ENCODE peak calls at places on chromosomes 3 and 15, in nine cellular contexts. One of them, this sample, is unnamed. For H3K36me3, the result is how much of the 10 kb centered on the place peaks cover.

GRCh38 chr15:77507911-77508310 is 87.2 kb downstream of the HMG20A start:
- DNase-seq in transverse colon: no peak
- DNase-seq in IMR-90: peak
- DNase-seq in DND-41: no peak
- DNase-seq in uterus: peak
- DNase-seq in heart left ventricle: peak
- DNase-seq in upper lobe of right lung: no peak
- DNase-seq in adrenal gland: peak
- DNase-seq in psoas muscle: no peak
- DNase-seq in this sample: peak

GRCh38 chr3:12963869-12964712 is 109.1 kb downstream of the IQSEC1 start:
- DNase-seq in transverse colon: no peak
- DNase-seq in uterus: no peak
- DNase-seq in heart left ventricle: no peak
- DNase-seq in adrenal gland: peak
- DNase-seq in upper lobe of right lung: no peak
- DNase-seq in psoas muscle: peak
- DNase-seq in IMR-90: peak
- DNase-seq in DND-41: no peak
- DNase-seq in this sample: no peak

GRCh38 chr3:160735801-160736200 is 20.2 kb upstream of the PPM1L start:
- DNase-seq in uterus: no peak
- DNase-seq in transverse colon: no peak
- DNase-seq in psoas muscle: no peak
- DNase-seq in heart left ventricle: peak
- DNase-seq in DND-41: no peak
- DNase-seq in upper lobe of right lung: no peak
- DNase-seq in IMR-90: no peak
- DNase-seq in adrenal gland: no peak
- DNase-seq in this sample: no peak

GRCh38 chr3:61442696-61443095 is 118.7 kb upstream of the PTPRG start:
- DNase-seq in uterus: no peak
- DNase-seq in IMR-90: no peak
- DNase-seq in upper lobe of right lung: no peak
- DNase-seq in transverse colon: no peak
- DNase-seq in heart left ventricle: no peak
- DNase-seq in adrenal gland: no peak
- DNase-seq in DND-41: no peak
- DNase-seq in psoas muscle: no peak
- DNase-seq in this sample: no peak

GRCh38 chr3:180306691-180307090 is 270.0 kb upstream of the PEX5L start:
- DNase-seq in heart left ventricle: no peak
- DNase-seq in DND-41: no peak
- DNase-seq in psoas muscle: no peak
- DNase-seq in IMR-90: peak
- DNase-seq in upper lobe of right lung: no peak
- DNase-seq in transverse colon: no peak
- DNase-seq in adrenal gland: no peak
- DNase-seq in uterus: no peak
- DNase-seq in this sample: no peak

GRCh38 chr15:56254270-56254669 is 10.6 kb upstream of the RFX7 start:
- DNase-seq in transverse colon: no peak
- DNase-seq in uterus: no peak
- DNase-seq in upper lobe of right lung: no peak
- DNase-seq in psoas muscle: no peak
- DNase-seq in DND-41: no peak
- DNase-seq in IMR-90: no peak
- DNase-seq in heart left ventricle: no peak
- DNase-seq in adrenal gland: no peak
- DNase-seq in this sample: no peak

GRCh38 chr3:5186089-5186853 is 1.2 kb upstream of the EDEM1 start:
- DNase-seq in upper lobe of right lung: no peak
- DNase-seq in adrenal gland: no peak
- DNase-seq in psoas muscle: no peak
- DNase-seq in IMR-90: no peak
- DNase-seq in DND-41: no peak
- DNase-seq in uterus: no peak
- DNase-seq in transverse colon: no peak
- DNase-seq in heart left ventricle: no peak
- DNase-seq in this sample: no peak

GRCh38 chr3:17065881-17066280 is 181.1 kb downstream of the PLCL2 start:
- DNase-seq in DND-41: no peak
- DNase-seq in upper lobe of right lung: no peak
- DNase-seq in heart left ventricle: no peak
- DNase-seq in psoas muscle: no peak
- DNase-seq in uterus: no peak
- DNase-seq in IMR-90: no peak
- DNase-seq in adrenal gland: no peak
- DNase-seq in transverse colon: no peak
- DNase-seq in this sample: no peak

GRCh38 chr3:102225407-102226132 is 209.2 kb upstream of the ZPLD1 start:
- DNase-seq in adrenal gland: no peak
- DNase-seq in heart left ventricle: no peak
- DNase-seq in IMR-90: peak
- DNase-seq in psoas muscle: no peak
- DNase-seq in DND-41: no peak
- DNase-seq in uterus: peak
- DNase-seq in transverse colon: no peak
- DNase-seq in upper lobe of right lung: no peak
- DNase-seq in this sample: peak

GRCh38 chr3:99012051-99012450 is 110.6 kb upstream of the DCBLD2 start:
- DNase-seq in psoas muscle: no peak
- DNase-seq in adrenal gland: peak
- DNase-seq in IMR-90: peak
- DNase-seq in DND-41: no peak
- DNase-seq in upper lobe of right lung: no peak
- DNase-seq in uterus: no peak
- DNase-seq in transverse colon: no peak
- DNase-seq in heart left ventricle: no peak
- DNase-seq in this sample: no peak

GRCh38 chr3:13015286-13016082 is 57.7 kb downstream of the IQSEC1 start:
- DNase-seq in upper lobe of right lung: peak
- DNase-seq in uterus: no peak
- DNase-seq in psoas muscle: peak
- DNase-seq in DND-41: peak
- DNase-seq in IMR-90: no peak
- DNase-seq in adrenal gland: no peak
- DNase-seq in heart left ventricle: peak
- DNase-seq in transverse colon: peak
- DNase-seq in this sample: peak

GRCh38 chr3:882526-882925 is 210.3 kb upstream of the CNTN6 start:
- DNase-seq in uterus: no peak
- DNase-seq in adrenal gland: no peak
- DNase-seq in DND-41: no peak
- DNase-seq in heart left ventricle: no peak
- DNase-seq in IMR-90: no peak
- DNase-seq in transverse colon: no peak
- DNase-seq in psoas muscle: no peak
- DNase-seq in upper lobe of right lung: no peak
- DNase-seq in this sample: no peak

GRCh38 chr15:88987951-88988671 is 74.9 kb upstream of the MFGE8 start:
- DNase-seq in IMR-90: peak
- DNase-seq in psoas muscle: no peak
- DNase-seq in DND-41: no peak
- DNase-seq in upper lobe of right lung: no peak
- DNase-seq in adrenal gland: no peak
- DNase-seq in uterus: no peak
- DNase-seq in heart left ventricle: no peak
- DNase-seq in transverse colon: no peak
- DNase-seq in this sample: no peak

GRCh38 chr15:95604634-95605036 is 725.9 kb upstream of the NR2F2 start:
- DNase-seq in DND-41: no peak
- DNase-seq in upper lobe of right lung: no peak
- DNase-seq in uterus: peak
- DNase-seq in IMR-90: peak
- DNase-seq in adrenal gland: no peak
- DNase-seq in heart left ventricle: peak
- DNase-seq in psoas muscle: no peak
- DNase-seq in transverse colon: no peak
- DNase-seq in this sample: no peak

GRCh38 chr15:51270706-51271105 is 67.7 kb downstream of the CYP19A1 start:
- DNase-seq in transverse colon: no peak
- DNase-seq in adrenal gland: peak
- DNase-seq in uterus: no peak
- DNase-seq in psoas muscle: no peak
- DNase-seq in DND-41: no peak
- DNase-seq in upper lobe of right lung: no peak
- DNase-seq in IMR-90: no peak
- DNase-seq in heart left ventricle: no peak
- DNase-seq in this sample: no peak

GRCh38 chr3:123096701-123097100 is 29.9 kb downstream of the PDIA5 start:
- DNase-seq in upper lobe of right lung: no peak
- DNase-seq in DND-41: no peak
- DNase-seq in IMR-90: peak
- DNase-seq in uterus: peak
- DNase-seq in adrenal gland: peak
- DNase-seq in heart left ventricle: peak
- DNase-seq in psoas muscle: peak
- DNase-seq in transverse colon: peak
- DNase-seq in this sample: no peak

GRCh38 chr3:17307889-17308288 is 423.1 kb downstream of the PLCL2 start:
- DNase-seq in uterus: no peak
- DNase-seq in upper lobe of right lung: no peak
- DNase-seq in IMR-90: no peak
- DNase-seq in heart left ventricle: no peak
- DNase-seq in DND-41: no peak
- DNase-seq in adrenal gland: no peak
- DNase-seq in transverse colon: no peak
- DNase-seq in psoas muscle: no peak
- DNase-seq in this sample: no peak

GRCh38 chr15:57090460-57090859 is 172.0 kb downstream of the TCF12 start:
- DNase-seq in heart left ventricle: no peak
- DNase-seq in IMR-90: no peak
- DNase-seq in uterus: no peak
- DNase-seq in upper lobe of right lung: no peak
- DNase-seq in psoas muscle: no peak
- DNase-seq in DND-41: no peak
- DNase-seq in transverse colon: no peak
- DNase-seq in adrenal gland: no peak
- DNase-seq in this sample: no peak

GRCh38 chr3:173739716-173740115 is 342.2 kb downstream of the NLGN1 start:
- DNase-seq in adrenal gland: no peak
- DNase-seq in upper lobe of right lung: no peak
- DNase-seq in uterus: no peak
- DNase-seq in IMR-90: peak
- DNase-seq in DND-41: no peak
- DNase-seq in transverse colon: no peak
- DNase-seq in psoas muscle: no peak
- DNase-seq in heart left ventricle: no peak
- DNase-seq in this sample: no peak

GRCh38 chr15:25727116-25727515 is 136.0 kb downstream of the ATP10A start:
- DNase-seq in adrenal gland: no peak
- DNase-seq in uterus: no peak
- DNase-seq in upper lobe of right lung: no peak
- DNase-seq in psoas muscle: no peak
- DNase-seq in IMR-90: no peak
- DNase-seq in transverse colon: no peak
- DNase-seq in heart left ventricle: no peak
- DNase-seq in DND-41: no peak
- DNase-seq in this sample: no peak
- H3K4me3 ChIP-seq in adrenal gland: no peak
- H3K4me3 ChIP-seq in uterus: no peak
- H3K4me3 ChIP-seq in upper lobe of right lung: no peak
- H3K4me3 ChIP-seq in psoas muscle: no peak
- H3K4me3 ChIP-seq in IMR-90: no peak
- H3K4me3 ChIP-seq in transverse colon: no peak
- H3K4me3 ChIP-seq in heart left ventricle: no peak
- H3K4me3 ChIP-seq in DND-41: no peak
- H3K4me3 ChIP-seq in this sample: no peak

GRCh38 chr15:39582977-39583585 is 2.2 kb downstream of the THBS1 start:
- DNase-seq in IMR-90: no peak
- DNase-seq in heart left ventricle: no peak
- DNase-seq in DND-41: no peak
- DNase-seq in adrenal gland: no peak
- DNase-seq in upper lobe of right lung: no peak
- DNase-seq in uterus: no peak
- DNase-seq in transverse colon: no peak
- DNase-seq in psoas muscle: no peak
- DNase-seq in this sample: no peak
- H3K36me3 ChIP-seq in IMR-90: half or more
- H3K36me3 ChIP-seq in heart left ventricle: half or more
- H3K36me3 ChIP-seq in DND-41: under half
- H3K36me3 ChIP-seq in adrenal gland: under half
- H3K36me3 ChIP-seq in upper lobe of right lung: half or more
- H3K36me3 ChIP-seq in uterus: under half
- H3K36me3 ChIP-seq in transverse colon: under half
- H3K36me3 ChIP-seq in psoas muscle: under half
- H3K36me3 ChIP-seq in this sample: under half

GRCh38 chr3:69745503-69745902 is 6.2 kb downstream of the MITF start:
- DNase-seq in DND-41: no peak
- DNase-seq in uterus: no peak
- DNase-seq in heart left ventricle: no peak
- DNase-seq in IMR-90: no peak
- DNase-seq in upper lobe of right lung: no peak
- DNase-seq in psoas muscle: no peak
- DNase-seq in transverse colon: no peak
- DNase-seq in adrenal gland: no peak
- DNase-seq in this sample: no peak
- H3K4me3 ChIP-seq in DND-41: no peak
- H3K4me3 ChIP-seq in uterus: no peak
- H3K4me3 ChIP-seq in heart left ventricle: no peak
- H3K4me3 ChIP-seq in IMR-90: no peak
- H3K4me3 ChIP-seq in upper lobe of right lung: no peak
- H3K4me3 ChIP-seq in psoas muscle: peak
- H3K4me3 ChIP-seq in transverse colon: no peak
- H3K4me3 ChIP-seq in adrenal gland: no peak
- H3K4me3 ChIP-seq in this sample: no peak

GRCh38 chr3:195880037-195880431 is 28.3 kb downstream of the TNK2 start:
- DNase-seq in IMR-90: no peak
- DNase-seq in upper lobe of right lung: no peak
- DNase-seq in DND-41: no peak
- DNase-seq in transverse colon: no peak
- DNase-seq in uterus: no peak
- DNase-seq in adrenal gland: no peak
- DNase-seq in heart left ventricle: no peak
- DNase-seq in psoas muscle: no peak
- DNase-seq in this sample: no peak

GRCh38 chr3:195881276-195881988 is 26.9 kb downstream of the TNK2 start:
- DNase-seq in transverse colon: no peak
- DNase-seq in uterus: no peak
- DNase-seq in IMR-90: no peak
- DNase-seq in heart left ventricle: no peak
- DNase-seq in upper lobe of right lung: no peak
- DNase-seq in adrenal gland: no peak
- DNase-seq in DND-41: no peak
- DNase-seq in psoas muscle: no peak
- DNase-seq in this sample: no peak

GRCh38 chr3:195878424-195879274 is 29.7 kb downstream of the TNK2 start:
- DNase-seq in uterus: no peak
- DNase-seq in adrenal gland: no peak
- DNase-seq in upper lobe of right lung: no peak
- DNase-seq in transverse colon: no peak
- DNase-seq in IMR-90: no peak
- DNase-seq in heart left ventricle: no peak
- DNase-seq in psoas muscle: no peak
- DNase-seq in DND-41: no peak
- DNase-seq in this sample: no peak

GRCh38 chr3:195877767-195878423 is 30.5 kb downstream of the TNK2 start:
- DNase-seq in psoas muscle: no peak
- DNase-seq in upper lobe of right lung: no peak
- DNase-seq in DND-41: no peak
- DNase-seq in uterus: no peak
- DNase-seq in IMR-90: no peak
- DNase-seq in heart left ventricle: no peak
- DNase-seq in transverse colon: peak
- DNase-seq in adrenal gland: no peak
- DNase-seq in this sample: peak

GRCh38 chr3:195879416-195880036 is 28.8 kb downstream of the TNK2 start:
- DNase-seq in DND-41: no peak
- DNase-seq in upper lobe of right lung: no peak
- DNase-seq in psoas muscle: no peak
- DNase-seq in uterus: no peak
- DNase-seq in heart left ventricle: no peak
- DNase-seq in adrenal gland: no peak
- DNase-seq in IMR-90: no peak
- DNase-seq in transverse colon: no peak
- DNase-seq in this sample: no peak
- H3K36me3 ChIP-seq in DND-41: under half
- H3K36me3 ChIP-seq in upper lobe of right lung: half or more
- H3K36me3 ChIP-seq in psoas muscle: half or more
- H3K36me3 ChIP-seq in uterus: under half
- H3K36me3 ChIP-seq in heart left ventricle: under half
- H3K36me3 ChIP-seq in adrenal gland: under half
- H3K36me3 ChIP-seq in IMR-90: under half
- H3K36me3 ChIP-seq in transverse colon: under half
- H3K36me3 ChIP-seq in this sample: under half